ENCODE peak calls at places on chromosomes 3 and 15, in ten cellular contexts. K, U, B, T, W, Z, R, Y, F and D are unnamed samples.

GRCh38 chr3:137692803-137693431 is 71.2 kb upstream of the SOX14 start:
- ATAC-seq in U (peak), Y (peak), R (peak), B (peak), Z (no peak), K (peak), T (no peak), W (peak), F (no peak), D (no peak)

GRCh38 chr3:107850681-107851080 is 240.2 kb downstream of the CD47 start:
- ATAC-seq in U (no peak), Z (no peak), F (no peak), T (no peak), W (no peak), B (no peak), Y (no peak), R (no peak), K (no peak), D (no peak)

GRCh38 chr3:10517616-10518015 is 12.2 kb upstream of the ATP2B2 start:
- ATAC-seq in Z (no peak), U (no peak), F (no peak), B (no peak), W (no peak), T (no peak), R (no peak), Y (no peak), K (no peak), D (no peak)

GRCh38 chr15:45205192-45205591 is 17.4 kb upstream of the SHF start:
- ATAC-seq in T (no peak), U (peak), Z (peak), B (peak), R (no peak), F (no peak), K (peak), Y (peak), W (peak), D (no peak)

GRCh38 chr3:72702997-72703396 is 145.2 kb downstream of the SHQ1 start:
- ATAC-seq in K (no peak), Z (no peak), T (no peak), B (no peak), Y (no peak), W (no peak), F (no peak), R (no peak), U (no peak), D (no peak)

GRCh38 chr15:51884517-51885236 is 55.2 kb downstream of the TMOD3 start:
- ATAC-seq in K (no peak), W (no peak), F (no peak), B (peak), Z (no peak), Y (no peak), R (no peak), T (peak), U (peak), D (no peak)

GRCh38 chr3:181696641-181697230 is 15.0 kb upstream of the SOX2 start:
- ATAC-seq in W (no peak), F (no peak), Z (no peak), T (no peak), R (no peak), K (no peak), Y (no peak), B (no peak), U (no peak), D (no peak)

GRCh38 chr15:43748376-43748775 is 2.1 kb downstream of the PDIA3 start:
- ATAC-seq in R (no peak), T (no peak), W (no peak), K (no peak), B (no peak), Z (peak), U (no peak), Y (no peak), F (no peak), D (no peak)

GRCh38 chr3:122774564-122774963 is 19.1 kb downstream of the HSPBAP1 start:
- ATAC-seq in W (peak), B (no peak), R (no peak), F (peak), T (peak), Z (no peak), Y (no peak), U (peak), K (peak), D (no peak)

GRCh38 chr3:39540162-39540921 is 72.9 kb downstream of the MOBP start:
- ATAC-seq in K (no peak), Z (no peak), R (no peak), T (no peak), F (no peak), Y (no peak), U (no peak), B (no peak), W (no peak), D (no peak)

GRCh38 chr3:128229077-128229837 is 76.0 kb downstream of the EEFSEC start:
- ATAC-seq in Y (no peak), R (no peak), Z (no peak), F (no peak), U (no peak), K (no peak), T (no peak), B (no peak), W (no peak), D (no peak)

GRCh38 chr3:171890398-171890797 is 47.2 kb downstream of the TMEM212 start:
- ATAC-seq in B (no peak), T (no peak), F (no peak), Z (no peak), K (no peak), W (no peak), R (no peak), Y (no peak), U (no peak), D (no peak)

GRCh38 chr15:51801391-51801835 is 28.0 kb upstream of the TMOD3 start:
- ATAC-seq in U (peak), R (no peak), W (peak), Y (peak), F (peak), B (peak), T (peak), Z (no peak), K (peak), D (no peak)

GRCh38 chr3:44885618-44886017 is 11.2 kb downstream of the TGM4 start:
- ATAC-seq in B (peak), U (peak), Y (no peak), R (no peak), W (peak), T (no peak), Z (no peak), F (no peak), K (peak), D (no peak)

GRCh38 chr3:36877930-36878685 is 66.7 kb downstream of the TRANK1 start:
- ATAC-seq in W (no peak), Z (no peak), K (no peak), U (no peak), F (no peak), T (no peak), Y (no peak), B (peak), R (no peak), D (no peak)

GRCh38 chr15:76983588-76984379 is 11.1 kb upstream of the PSTPIP1 start:
- ATAC-seq in Z (no peak), B (peak), T (no peak), F (no peak), K (peak), W (no peak), Y (no peak), R (no peak), U (peak), D (no peak)

GRCh38 chr3:196947136-196947859 is 5.0 kb upstream of the NCBP2 start:
- ATAC-seq in R (no peak), K (peak), Y (no peak), T (no peak), W (no peak), Z (no peak), U (no peak), F (no peak), B (no peak), D (no peak)

GRCh38 chr3:139689122-139689521 is 11.3 kb upstream of the NMNAT3 start:
- ATAC-seq in W (no peak), K (no peak), Y (no peak), F (no peak), T (no peak), Z (no peak), B (no peak), R (no peak), U (no peak), D (no peak)

GRCh38 chr15:50765202-50765967 is at the start of gene SPPL2A:
- ATAC-seq in T (peak), B (peak), R (peak), K (peak), W (peak), U (peak), F (peak), Z (peak), Y (peak), D (peak)

GRCh38 chr15:71792521-71792920 is 17.8 kb upstream of the NR2E3 start:
- ATAC-seq in Z (no peak), B (peak), Y (peak), K (no peak), T (no peak), W (no peak), F (no peak), R (no peak), U (peak), D (no peak)

GRCh38 chr3:194466761-194467356 is 19.9 kb downstream of the ATP13A3 start:
- ATAC-seq in Z (no peak), U (no peak), K (no peak), R (no peak), T (no peak), Y (no peak), W (no peak), B (peak), F (no peak), D (no peak)

GRCh38 chr3:134430174-134430573 is 55.6 kb downstream of the ANAPC13 start:
- ATAC-seq in T (no peak), U (no peak), F (no peak), K (no peak), W (no peak), R (no peak), Y (no peak), Z (no peak), B (no peak), D (no peak)

GRCh38 chr15:94893091-94893490 is 661.7 kb downstream of the MCTP2 start:
- ATAC-seq in W (no peak), T (no peak), K (no peak), U (no peak), Z (no peak), B (no peak), Y (no peak), F (no peak), R (no peak), D (no peak)

GRCh38 chr15:88331291-88331690 is 74.8 kb upstream of the NTRK3 start:
- ATAC-seq in W (peak), Z (no peak), U (peak), T (no peak), K (peak), F (no peak), Y (no peak), B (peak), R (no peak), D (no peak)

GRCh38 chr15:74368121-74368520 is 675 bp upstream of the CYP11A1 start:
- ATAC-seq in T (no peak), F (no peak), U (no peak), R (no peak), W (no peak), K (no peak), B (no peak), Z (no peak), Y (no peak), D (no peak)

GRCh38 chr15:31343831-31344230 is 17.2 kb downstream of the KLF13 start:
- ATAC-seq in Z (no peak), T (no peak), U (peak), B (no peak), F (peak), K (no peak), R (no peak), Y (no peak), W (no peak), D (no peak)

GRCh38 chr3:53595660-53596059 is 101.2 kb downstream of the CACNA1D start:
- ATAC-seq in B (no peak), Z (no peak), Y (no peak), R (no peak), U (no peak), W (no peak), F (no peak), T (no peak), K (no peak), D (no peak)

GRCh38 chr15:62457100-62457499 is 292.0 kb upstream of the C2CD4B start:
- ATAC-seq in K (no peak), W (no peak), T (no peak), Y (no peak), R (no peak), Z (no peak), F (no peak), U (no peak), B (no peak), D (no peak)

GRCh38 chr3:14256561-14257342 is 78.1 kb downstream of the LSM3 start:
- ATAC-seq in W (peak), R (no peak), B (peak), U (no peak), Y (no peak), F (peak), K (peak), T (peak), Z (no peak), D (no peak)

GRCh38 chr15:63912061-63912615 is 78.4 kb upstream of the HERC1 start:
- ATAC-seq in W (no peak), F (no peak), U (no peak), Z (no peak), K (peak), T (no peak), B (no peak), Y (no peak), R (no peak), D (no peak)

GRCh38 chr3:87437765-87438164 is 161.4 kb upstream of the POU1F1 start:
- ATAC-seq in W (no peak), R (no peak), Z (no peak), K (peak), B (peak), Y (no peak), T (no peak), U (no peak), F (no peak), D (no peak)

GRCh38 chr3:69020857-69021256 is 7.4 kb upstream of the EOGT start:
- ATAC-seq in Y (no peak), K (no peak), W (no peak), Z (no peak), B (no peak), F (no peak), R (no peak), T (no peak), U (no peak), D (no peak)

GRCh38 chr15:89845305-89845893 is 30.7 kb upstream of the ANPEP start:
- ATAC-seq in Y (peak), B (peak), U (peak), T (no peak), Z (no peak), W (peak), F (peak), K (peak), R (peak), D (peak)

GRCh38 chr3:99911433-99911832 is 93.8 kb downstream of the CMSS1 start:
- ATAC-seq in R (no peak), W (no peak), T (no peak), Z (no peak), K (no peak), U (no peak), F (no peak), B (no peak), Y (peak), D (no peak)

GRCh38 chr3:99907959-99908544 is 90.4 kb downstream of the CMSS1 start:
- ATAC-seq in T (no peak), U (no peak), R (no peak), F (peak), Z (no peak), W (no peak), K (no peak), Y (no peak), B (no peak), D (no peak)

GRCh38 chr3:99910752-99911151 is 93.1 kb downstream of the CMSS1 start:
- ATAC-seq in W (no peak), Z (no peak), U (no peak), B (no peak), Y (no peak), R (no peak), K (no peak), F (peak), T (no peak), D (no peak)

GRCh38 chr3:99915911-99916310 is 98.2 kb downstream of the CMSS1 start:
- ATAC-seq in U (no peak), B (no peak), W (no peak), Y (no peak), R (no peak), F (no peak), Z (no peak), K (no peak), T (no peak), D (no peak)

DNA sequence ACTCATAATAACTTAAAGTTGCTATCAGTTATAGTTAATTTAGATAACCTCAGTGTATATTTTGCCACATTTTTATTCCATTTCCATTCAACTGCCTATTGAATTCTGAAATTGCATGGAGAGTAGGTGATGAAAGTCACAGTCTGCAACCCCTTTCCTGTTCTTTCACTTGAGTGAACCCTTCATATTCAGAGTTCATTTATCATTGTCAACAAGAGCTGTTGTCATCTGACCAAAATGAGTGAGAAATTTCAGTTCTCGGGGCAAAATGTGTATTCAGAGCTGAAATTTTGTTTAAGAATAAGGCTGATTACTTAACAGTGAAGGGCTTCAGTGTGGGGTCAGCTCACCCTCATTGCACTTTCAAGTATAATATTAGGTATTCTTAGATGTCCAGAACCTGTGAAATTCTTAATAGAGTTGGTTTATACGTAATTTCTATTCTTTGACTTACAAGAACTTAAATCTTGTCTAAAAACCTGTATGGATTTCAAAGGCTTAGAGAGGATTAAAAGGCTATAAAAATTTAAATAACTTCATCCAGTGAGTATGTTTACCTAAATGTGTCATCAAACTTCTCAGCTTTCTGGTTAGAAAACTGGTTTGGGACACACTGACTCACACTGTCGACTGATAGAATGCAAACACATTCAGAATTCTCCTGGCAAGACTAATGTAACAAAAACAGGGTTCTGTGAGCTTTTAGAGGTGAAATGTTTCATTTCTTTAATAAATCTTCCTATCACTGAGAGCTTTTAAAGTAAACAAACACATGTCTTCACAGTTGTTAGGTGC is 92.2 kb downstream of the CMSS1 start:
- ATAC-seq in T (no peak), K (peak), Z (no peak), Y (peak), B (peak), W (peak), U (peak), R (peak), F (peak), D (no peak)
- H3K4me3 ChIP-seq in T (no peak), K (peak), Z (no peak), Y (no peak), B (no peak), W (no peak), U (no peak), R (no peak), F (no peak), D (no peak)

DNA sequence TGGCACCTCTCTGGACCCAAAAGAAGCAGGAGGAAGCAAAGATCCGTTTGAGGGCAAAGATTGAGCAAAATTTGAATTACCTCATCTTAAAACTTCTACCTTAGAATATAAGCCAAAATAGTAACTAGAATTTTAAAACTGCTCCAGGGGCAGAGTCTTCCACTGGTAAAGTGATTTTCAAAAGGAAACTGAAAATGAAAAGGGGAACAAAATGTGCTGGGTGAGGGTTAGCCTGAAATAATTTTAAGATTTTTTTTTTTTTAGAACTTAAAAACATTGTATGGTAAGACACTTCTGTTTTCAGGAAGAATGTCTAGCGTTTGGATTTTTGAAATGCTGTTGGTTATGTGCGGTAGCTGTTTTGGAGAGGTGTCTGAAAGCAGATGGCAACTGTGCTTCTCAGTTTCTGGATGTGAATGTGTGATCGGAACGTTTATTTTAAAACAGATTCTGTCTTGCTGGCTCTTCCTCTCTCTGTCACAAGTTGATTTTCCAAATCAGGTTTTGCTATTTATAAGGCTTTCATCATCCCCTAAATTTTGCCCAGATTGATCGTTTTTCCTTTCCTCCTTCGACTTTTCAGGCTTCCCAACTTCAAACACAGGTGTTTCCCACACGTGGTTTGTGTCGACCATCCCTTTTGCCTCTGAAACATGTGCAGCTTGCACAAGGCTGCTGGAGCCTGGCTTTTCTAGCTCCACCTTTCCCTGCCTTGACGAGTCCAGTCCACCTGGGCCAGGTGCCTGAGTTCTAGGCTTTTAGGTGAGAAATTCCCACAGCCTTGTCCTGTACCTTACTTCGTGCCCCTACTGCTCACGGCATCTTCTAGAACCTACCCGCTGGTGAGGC is 3.3 kb downstream of the LRRK1 start:
- ATAC-seq in T (no peak), Z (no peak), K (no peak), F (no peak), W (no peak), Y (no peak), R (no peak), U (no peak), B (no peak), D (no peak)
- H3K4me3 ChIP-seq in T (no peak), Z (no peak), K (no peak), F (peak), W (no peak), Y (no peak), R (no peak), U (no peak), B (no peak), D (no peak)

DNA sequence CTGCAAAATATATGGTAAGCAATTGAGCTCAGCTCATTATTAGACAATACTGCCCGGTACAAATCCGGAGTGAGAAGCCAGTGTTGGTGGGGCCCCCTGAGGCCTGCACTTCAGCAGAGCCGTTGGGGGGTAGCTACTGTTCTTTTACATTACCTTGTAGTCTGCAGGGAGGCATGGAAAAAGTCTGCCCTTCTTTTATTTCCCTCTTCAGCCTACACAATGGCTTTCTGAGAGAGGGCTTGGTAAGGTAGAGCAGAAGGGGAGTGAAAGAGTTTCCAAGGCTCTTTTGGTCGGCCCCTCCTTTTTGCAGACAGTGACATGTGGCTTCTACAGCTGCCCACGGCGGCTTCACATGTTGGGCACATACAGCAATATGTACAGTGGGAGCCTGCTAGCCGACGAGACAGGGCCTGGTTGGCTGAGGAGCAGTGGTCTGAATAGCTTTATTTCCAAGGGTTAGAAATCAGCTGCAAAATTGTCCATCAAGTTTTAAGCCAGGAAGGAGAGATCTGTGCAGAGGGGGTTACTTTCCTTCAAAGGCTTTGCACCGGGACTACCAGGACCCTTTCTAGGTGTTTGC is 3.9 kb downstream of the INAFM2 start:
- ATAC-seq in Z (no peak), U (no peak), R (no peak), F (no peak), B (no peak), W (no peak), Y (no peak), T (no peak), K (no peak), D (no peak)
- H3K4me3 ChIP-seq in Z (no peak), U (no peak), R (no peak), F (no peak), B (no peak), W (no peak), Y (no peak), T (no peak), K (no peak), D (no peak)

DNA sequence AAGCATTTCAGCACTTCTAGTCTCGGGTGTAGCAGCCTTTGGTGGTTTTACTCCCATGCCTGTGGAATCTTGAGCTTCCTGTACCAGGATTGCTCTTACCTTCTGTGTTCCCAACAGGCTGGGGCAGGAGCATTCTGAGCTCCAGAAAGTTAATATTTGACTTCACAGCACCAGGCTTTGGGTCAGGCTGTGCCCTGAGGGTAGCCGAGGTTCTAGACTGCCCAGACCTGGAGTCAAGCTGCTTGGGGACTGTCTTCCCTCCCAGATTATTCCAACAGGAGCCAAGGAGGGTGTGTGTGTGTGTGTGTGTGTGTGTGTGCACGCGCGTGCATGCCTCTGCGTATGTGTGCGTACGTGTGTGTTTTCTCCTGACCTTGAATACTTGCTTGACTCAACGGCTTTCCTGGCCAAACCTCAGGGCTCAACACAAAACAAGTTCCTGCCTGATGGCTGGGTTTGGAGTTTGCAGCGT is 94.8 kb downstream of the FLNB start:
- ATAC-seq in R (no peak), U (peak), K (peak), Z (no peak), B (no peak), F (no peak), Y (peak), W (no peak), T (no peak), D (no peak)
- H3K4me3 ChIP-seq in R (no peak), U (no peak), K (no peak), Z (no peak), B (no peak), F (no peak), Y (no peak), W (no peak), T (no peak), D (no peak)